ENCODE peak calls at places on chromosomes 16 and 17, in nine cellular contexts. One of them, this sample, is unnamed.

GRCh38 chr16:1981972-1982574 is 804 bp upstream of the NOXO1 start:
- DNase-seq in stimulated activated effector memory CD8-positive, alpha-beta T cell treated with anti-CD3 and anti-CD28 coated beads, Interleukin-12 subunit alpha, Interleukin-12 subunit beta, amount 100 ng/mL, for 72 hours: no peak
- DNase-seq in T-helper 1 cell: no peak
- DNase-seq in MM.1S: no peak
- DNase-seq in naive thymus-derived CD4-positive, alpha-beta T cell: no peak
- DNase-seq in Calu3: peak
- DNase-seq in effector CD4-positive, alpha-beta T cell: no peak
- DNase-seq in AG04450: no peak
- DNase-seq in heart right ventricle: no peak
- DNase-seq in this sample: no peak

GRCh38 chr17:4573682-4574081 is 10.6 kb upstream of the SMTNL2 start:
- DNase-seq in stimulated activated effector memory CD8-positive, alpha-beta T cell treated with anti-CD3 and anti-CD28 coated beads, Interleukin-12 subunit alpha, Interleukin-12 subunit beta, amount 100 ng/mL, for 72 hours: peak
- DNase-seq in T-helper 1 cell: no peak
- DNase-seq in MM.1S: peak
- DNase-seq in naive thymus-derived CD4-positive, alpha-beta T cell: peak
- DNase-seq in Calu3: no peak
- DNase-seq in effector CD4-positive, alpha-beta T cell: peak
- DNase-seq in AG04450: no peak
- DNase-seq in heart right ventricle: peak
- DNase-seq in this sample: no peak

GRCh38 chr17:77146882-77147281 is 6.1 kb downstream of the SEC14L1 start:
- DNase-seq in stimulated activated effector memory CD8-positive, alpha-beta T cell treated with anti-CD3 and anti-CD28 coated beads, Interleukin-12 subunit alpha, Interleukin-12 subunit beta, amount 100 ng/mL, for 72 hours: no peak
- DNase-seq in T-helper 1 cell: no peak
- DNase-seq in MM.1S: peak
- DNase-seq in naive thymus-derived CD4-positive, alpha-beta T cell: no peak
- DNase-seq in Calu3: no peak
- DNase-seq in effector CD4-positive, alpha-beta T cell: no peak
- DNase-seq in AG04450: no peak
- DNase-seq in heart right ventricle: no peak
- DNase-seq in this sample: peak

GRCh38 chr17:29388937-29389336 is 1.2 kb upstream of the TAOK1 start:
- DNase-seq in stimulated activated effector memory CD8-positive, alpha-beta T cell treated with anti-CD3 and anti-CD28 coated beads, Interleukin-12 subunit alpha, Interleukin-12 subunit beta, amount 100 ng/mL, for 72 hours: no peak
- DNase-seq in T-helper 1 cell: no peak
- DNase-seq in MM.1S: no peak
- DNase-seq in naive thymus-derived CD4-positive, alpha-beta T cell: no peak
- DNase-seq in Calu3: peak
- DNase-seq in effector CD4-positive, alpha-beta T cell: no peak
- DNase-seq in AG04450: no peak
- DNase-seq in heart right ventricle: no peak
- DNase-seq in this sample: no peak

GRCh38 chr17:6052926-6053325 is 17.3 kb upstream of the WSCD1 start:
- DNase-seq in stimulated activated effector memory CD8-positive, alpha-beta T cell treated with anti-CD3 and anti-CD28 coated beads, Interleukin-12 subunit alpha, Interleukin-12 subunit beta, amount 100 ng/mL, for 72 hours: no peak
- DNase-seq in T-helper 1 cell: no peak
- DNase-seq in MM.1S: no peak
- DNase-seq in naive thymus-derived CD4-positive, alpha-beta T cell: no peak
- DNase-seq in Calu3: no peak
- DNase-seq in effector CD4-positive, alpha-beta T cell: no peak
- DNase-seq in AG04450: no peak
- DNase-seq in heart right ventricle: no peak
- DNase-seq in this sample: no peak

GRCh38 chr16:14324581-14324980 is 253.5 kb downstream of the MRTFB start:
- DNase-seq in stimulated activated effector memory CD8-positive, alpha-beta T cell treated with anti-CD3 and anti-CD28 coated beads, Interleukin-12 subunit alpha, Interleukin-12 subunit beta, amount 100 ng/mL, for 72 hours: no peak
- DNase-seq in T-helper 1 cell: no peak
- DNase-seq in MM.1S: no peak
- DNase-seq in naive thymus-derived CD4-positive, alpha-beta T cell: no peak
- DNase-seq in Calu3: no peak
- DNase-seq in effector CD4-positive, alpha-beta T cell: no peak
- DNase-seq in AG04450: no peak
- DNase-seq in heart right ventricle: no peak
- DNase-seq in this sample: no peak

GRCh38 chr16:70160821-70161220 is 12.8 kb upstream of the CLEC18C start:
- DNase-seq in stimulated activated effector memory CD8-positive, alpha-beta T cell treated with anti-CD3 and anti-CD28 coated beads, Interleukin-12 subunit alpha, Interleukin-12 subunit beta, amount 100 ng/mL, for 72 hours: no peak
- DNase-seq in T-helper 1 cell: no peak
- DNase-seq in MM.1S: no peak
- DNase-seq in naive thymus-derived CD4-positive, alpha-beta T cell: no peak
- DNase-seq in Calu3: no peak
- DNase-seq in effector CD4-positive, alpha-beta T cell: no peak
- DNase-seq in AG04450: no peak
- DNase-seq in heart right ventricle: peak
- DNase-seq in this sample: no peak

GRCh38 chr17:19502517-19502916 is 31.1 kb upstream of the SLC47A1 start:
- DNase-seq in stimulated activated effector memory CD8-positive, alpha-beta T cell treated with anti-CD3 and anti-CD28 coated beads, Interleukin-12 subunit alpha, Interleukin-12 subunit beta, amount 100 ng/mL, for 72 hours: peak
- DNase-seq in T-helper 1 cell: no peak
- DNase-seq in MM.1S: no peak
- DNase-seq in naive thymus-derived CD4-positive, alpha-beta T cell: peak
- DNase-seq in Calu3: no peak
- DNase-seq in effector CD4-positive, alpha-beta T cell: no peak
- DNase-seq in AG04450: no peak
- DNase-seq in heart right ventricle: no peak
- DNase-seq in this sample: no peak

GRCh38 chr16:88314991-88315542 is 67.7 kb upstream of the ZNF469 start:
- DNase-seq in stimulated activated effector memory CD8-positive, alpha-beta T cell treated with anti-CD3 and anti-CD28 coated beads, Interleukin-12 subunit alpha, Interleukin-12 subunit beta, amount 100 ng/mL, for 72 hours: no peak
- DNase-seq in T-helper 1 cell: no peak
- DNase-seq in MM.1S: no peak
- DNase-seq in naive thymus-derived CD4-positive, alpha-beta T cell: no peak
- DNase-seq in Calu3: no peak
- DNase-seq in effector CD4-positive, alpha-beta T cell: no peak
- DNase-seq in AG04450: no peak
- DNase-seq in heart right ventricle: no peak
- DNase-seq in this sample: no peak

GRCh38 chr17:22266231-22266630 is 573.9 kb downstream of the KCNJ18 start:
- DNase-seq in stimulated activated effector memory CD8-positive, alpha-beta T cell treated with anti-CD3 and anti-CD28 coated beads, Interleukin-12 subunit alpha, Interleukin-12 subunit beta, amount 100 ng/mL, for 72 hours: no peak
- DNase-seq in T-helper 1 cell: no peak
- DNase-seq in MM.1S: no peak
- DNase-seq in naive thymus-derived CD4-positive, alpha-beta T cell: no peak
- DNase-seq in Calu3: no peak
- DNase-seq in effector CD4-positive, alpha-beta T cell: no peak
- DNase-seq in AG04450: no peak
- DNase-seq in heart right ventricle: no peak
- DNase-seq in this sample: no peak

GRCh38 chr16:86363057-86363490 is 147.3 kb upstream of the FOXF1 start:
- DNase-seq in stimulated activated effector memory CD8-positive, alpha-beta T cell treated with anti-CD3 and anti-CD28 coated beads, Interleukin-12 subunit alpha, Interleukin-12 subunit beta, amount 100 ng/mL, for 72 hours: no peak
- DNase-seq in T-helper 1 cell: no peak
- DNase-seq in MM.1S: no peak
- DNase-seq in naive thymus-derived CD4-positive, alpha-beta T cell: no peak
- DNase-seq in Calu3: no peak
- DNase-seq in effector CD4-positive, alpha-beta T cell: no peak
- DNase-seq in AG04450: peak
- DNase-seq in heart right ventricle: no peak
- DNase-seq in this sample: no peak

GRCh38 chr17:58121925-58122324 is 26.3 kb upstream of the OR4D1 start:
- DNase-seq in stimulated activated effector memory CD8-positive, alpha-beta T cell treated with anti-CD3 and anti-CD28 coated beads, Interleukin-12 subunit alpha, Interleukin-12 subunit beta, amount 100 ng/mL, for 72 hours: no peak
- DNase-seq in T-helper 1 cell: peak
- DNase-seq in MM.1S: peak
- DNase-seq in naive thymus-derived CD4-positive, alpha-beta T cell: no peak
- DNase-seq in Calu3: peak
- DNase-seq in effector CD4-positive, alpha-beta T cell: peak
- DNase-seq in AG04450: no peak
- DNase-seq in heart right ventricle: no peak
- DNase-seq in this sample: no peak

GRCh38 chr17:29927546-29927945 is 2.5 kb downstream of the SSH2 start:
- DNase-seq in stimulated activated effector memory CD8-positive, alpha-beta T cell treated with anti-CD3 and anti-CD28 coated beads, Interleukin-12 subunit alpha, Interleukin-12 subunit beta, amount 100 ng/mL, for 72 hours: no peak
- DNase-seq in T-helper 1 cell: no peak
- DNase-seq in MM.1S: no peak
- DNase-seq in naive thymus-derived CD4-positive, alpha-beta T cell: no peak
- DNase-seq in Calu3: no peak
- DNase-seq in effector CD4-positive, alpha-beta T cell: no peak
- DNase-seq in AG04450: no peak
- DNase-seq in heart right ventricle: no peak
- DNase-seq in this sample: no peak